ENCODE peak calls at places on chromosomes 11 and 22, in six cellular contexts. One of them, this sample, is unnamed.

GRCh38 chr22:26568207-26568706 is 21.7 kb downstream of the TPST2 start:
- DNase-seq in AG09309: no peak
- DNase-seq in AG09319: no peak
- DNase-seq in mesothelial cell of epicardium: no peak
- DNase-seq in pancreas: no peak
- DNase-seq in stomach: no peak
- DNase-seq in this sample: peak

GRCh38 chr11:69879734-69880005 is 60.5 kb upstream of the FGF3 start:
- DNase-seq in AG09309: no peak
- DNase-seq in AG09319: no peak
- DNase-seq in mesothelial cell of epicardium: no peak
- DNase-seq in pancreas: no peak
- DNase-seq in stomach: no peak
- DNase-seq in this sample: no peak

GRCh38 chr22:45516163-45516562 is 13.5 kb downstream of the FBLN1 start:
- DNase-seq in AG09309: no peak
- DNase-seq in AG09319: no peak
- DNase-seq in mesothelial cell of epicardium: no peak
- DNase-seq in pancreas: no peak
- DNase-seq in stomach: no peak
- DNase-seq in this sample: no peak

GRCh38 chr11:69924308-69925161 is 105.3 kb upstream of the FGF3 start:
- DNase-seq in AG09309: no peak
- DNase-seq in AG09319: no peak
- DNase-seq in mesothelial cell of epicardium: no peak
- DNase-seq in pancreas: no peak
- DNase-seq in stomach: no peak
- DNase-seq in this sample: no peak

GRCh38 chr11:119850822-119851409 is 121.9 kb upstream of the NECTIN1 start:
- DNase-seq in AG09309: no peak
- DNase-seq in AG09319: no peak
- DNase-seq in mesothelial cell of epicardium: no peak
- DNase-seq in pancreas: no peak
- DNase-seq in stomach: no peak
- DNase-seq in this sample: no peak

GRCh38 chr22:40258463-40259046 is 80.8 kb downstream of the TNRC6B start:
- DNase-seq in AG09309: no peak
- DNase-seq in AG09319: no peak
- DNase-seq in mesothelial cell of epicardium: no peak
- DNase-seq in pancreas: no peak
- DNase-seq in stomach: no peak
- DNase-seq in this sample: no peak

GRCh38 chr11:123062892-123063395 is 1.0 kb upstream of the HSPA8 start:
- DNase-seq in AG09309: peak
- DNase-seq in AG09319: no peak
- DNase-seq in mesothelial cell of epicardium: no peak
- DNase-seq in pancreas: no peak
- DNase-seq in stomach: no peak
- DNase-seq in this sample: no peak

GRCh38 chr11:123527526-123527925 is 97.5 kb downstream of the GRAMD1B start:
- DNase-seq in AG09309: no peak
- DNase-seq in AG09319: no peak
- DNase-seq in mesothelial cell of epicardium: no peak
- DNase-seq in pancreas: no peak
- DNase-seq in stomach: no peak
- DNase-seq in this sample: no peak

GRCh38 chr11:128859563-128860441 is 7.3 kb downstream of the KCNJ1 start:
- DNase-seq in AG09309: no peak
- DNase-seq in AG09319: no peak
- DNase-seq in mesothelial cell of epicardium: peak
- DNase-seq in pancreas: peak
- DNase-seq in stomach: peak
- DNase-seq in this sample: peak

GRCh38 chr11:114044042-114044871 is 15.3 kb upstream of the ZBTB16 start:
- DNase-seq in AG09309: no peak
- DNase-seq in AG09319: no peak
- DNase-seq in mesothelial cell of epicardium: no peak
- DNase-seq in pancreas: no peak
- DNase-seq in stomach: no peak
- DNase-seq in this sample: no peak

GRCh38 chr11:8956860-8957259 is 7.4 kb downstream of the TMEM9B start:
- DNase-seq in AG09309: no peak
- DNase-seq in AG09319: no peak
- DNase-seq in mesothelial cell of epicardium: no peak
- DNase-seq in pancreas: no peak
- DNase-seq in stomach: no peak
- DNase-seq in this sample: no peak

GRCh38 chr22:44622147-44622427 is 79.9 kb upstream of the PRR5 start:
- DNase-seq in AG09309: no peak
- DNase-seq in AG09319: no peak
- DNase-seq in mesothelial cell of epicardium: no peak
- DNase-seq in pancreas: no peak
- DNase-seq in stomach: no peak
- DNase-seq in this sample: peak

GRCh38 chr11:46327829-46328228 is 19.4 kb upstream of the DGKZ start:
- DNase-seq in AG09309: no peak
- DNase-seq in AG09319: no peak
- DNase-seq in mesothelial cell of epicardium: no peak
- DNase-seq in pancreas: no peak
- DNase-seq in stomach: no peak
- DNase-seq in this sample: no peak

GRCh38 chr11:114129699-114130659 is 70.5 kb downstream of the ZBTB16 start:
- DNase-seq in AG09309: no peak
- DNase-seq in AG09319: no peak
- DNase-seq in mesothelial cell of epicardium: no peak
- DNase-seq in pancreas: no peak
- DNase-seq in stomach: no peak
- DNase-seq in this sample: no peak

GRCh38 chr22:44605486-44605885 is 96.5 kb upstream of the PRR5 start:
- DNase-seq in AG09309: no peak
- DNase-seq in AG09319: no peak
- DNase-seq in mesothelial cell of epicardium: no peak
- DNase-seq in pancreas: no peak
- DNase-seq in stomach: no peak
- DNase-seq in this sample: no peak

GRCh38 chr11:12544986-12545775 is 129.0 kb upstream of the TEAD1 start:
- DNase-seq in AG09309: no peak
- DNase-seq in AG09319: no peak
- DNase-seq in mesothelial cell of epicardium: no peak
- DNase-seq in pancreas: no peak
- DNase-seq in stomach: no peak
- DNase-seq in this sample: no peak

GRCh38 chr22:43926349-43926710 is 2.7 kb downstream of the PNPLA3 start:
- DNase-seq in AG09309: no peak
- DNase-seq in AG09319: no peak
- DNase-seq in mesothelial cell of epicardium: no peak
- DNase-seq in pancreas: no peak
- DNase-seq in stomach: no peak
- DNase-seq in this sample: no peak

GRCh38 chr11:119671048-119671447 is 58.0 kb downstream of the NECTIN1 start:
- DNase-seq in AG09309: peak
- DNase-seq in AG09319: peak
- DNase-seq in mesothelial cell of epicardium: no peak
- DNase-seq in pancreas: peak
- DNase-seq in stomach: peak
- DNase-seq in this sample: no peak

GRCh38 chr11:115699733-115700132 is 195.5 kb upstream of the CADM1 start:
- DNase-seq in AG09309: peak
- DNase-seq in AG09319: no peak
- DNase-seq in mesothelial cell of epicardium: no peak
- DNase-seq in pancreas: no peak
- DNase-seq in stomach: no peak
- DNase-seq in this sample: no peak

GRCh38 chr11:67119577-67120391 is 721 bp downstream of the KDM2A start:
- DNase-seq in AG09309: no peak
- DNase-seq in AG09319: no peak
- DNase-seq in mesothelial cell of epicardium: peak
- DNase-seq in pancreas: peak
- DNase-seq in stomach: no peak
- DNase-seq in this sample: peak
- TF ChIP-seq CTCF in AG09309: no peak
- TF ChIP-seq CTCF in AG09319: no peak
- TF ChIP-seq CTCF in mesothelial cell of epicardium: no peak
- TF ChIP-seq CTCF in pancreas: no peak
- TF ChIP-seq CTCF in stomach: no peak
- TF ChIP-seq CTCF in this sample: peak

DNA sequence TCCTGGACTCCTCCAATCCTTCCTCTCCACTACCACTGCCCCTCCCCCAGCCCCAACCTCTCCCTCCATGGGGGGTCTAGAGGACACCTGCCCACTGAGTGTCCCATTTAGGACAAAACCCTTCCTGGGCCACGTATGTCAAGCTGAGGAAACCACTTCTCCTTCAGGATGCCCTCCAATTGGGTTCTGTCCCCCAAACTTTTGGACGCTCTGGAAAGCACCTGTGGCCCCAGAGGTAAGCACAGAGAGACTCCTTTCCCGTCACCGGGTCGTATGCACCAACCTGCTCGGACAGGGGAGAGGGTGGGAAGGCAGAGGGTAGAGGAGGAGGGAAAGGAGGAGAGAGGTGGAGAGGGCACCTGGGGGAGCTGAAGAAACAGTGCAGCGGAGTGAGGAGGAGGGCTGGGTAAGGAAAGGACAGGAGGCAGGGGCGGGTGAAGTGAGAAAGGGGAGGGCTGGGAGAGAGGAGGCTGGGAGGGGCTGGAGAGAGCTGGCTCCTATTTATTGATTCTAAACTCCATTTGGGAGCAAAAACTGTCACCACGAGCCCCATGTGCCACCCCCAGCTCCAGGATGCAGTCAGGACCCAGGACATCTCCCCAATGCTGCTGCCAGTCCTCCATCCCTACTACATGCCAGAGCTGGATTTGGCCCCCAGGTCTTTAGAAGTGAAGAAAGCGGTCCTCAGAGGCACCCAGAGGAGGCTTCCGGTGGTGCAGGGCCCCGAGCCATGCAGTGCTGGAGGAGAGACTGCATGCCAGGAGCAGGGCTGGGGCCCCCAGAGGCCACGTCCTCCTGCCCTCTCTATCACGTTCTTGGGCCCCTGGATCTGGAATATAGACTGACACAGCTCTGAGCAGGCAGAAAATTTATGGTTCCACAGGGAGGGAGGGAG is 53.6 kb downstream of the SLC22A12 start:
- DNase-seq in AG09309: no peak
- DNase-seq in AG09319: no peak
- DNase-seq in mesothelial cell of epicardium: no peak
- DNase-seq in pancreas: no peak
- DNase-seq in stomach: no peak
- DNase-seq in this sample: peak
- TF ChIP-seq CTCF in AG09309: no peak
- TF ChIP-seq CTCF in AG09319: no peak
- TF ChIP-seq CTCF in mesothelial cell of epicardium: peak
- TF ChIP-seq CTCF in pancreas: no peak
- TF ChIP-seq CTCF in stomach: no peak
- TF ChIP-seq CTCF in this sample: peak

GRCh38 chr11:83938148-83938547 is 652.0 kb upstream of the CCDC90B start:
- DNase-seq in AG09309: no peak
- DNase-seq in AG09319: no peak
- DNase-seq in mesothelial cell of epicardium: no peak
- DNase-seq in pancreas: no peak
- DNase-seq in stomach: no peak
- DNase-seq in this sample: no peak
- TF ChIP-seq CTCF in AG09309: no peak
- TF ChIP-seq CTCF in AG09319: no peak
- TF ChIP-seq CTCF in mesothelial cell of epicardium: no peak
- TF ChIP-seq CTCF in pancreas: no peak
- TF ChIP-seq CTCF in stomach: no peak
- TF ChIP-seq CTCF in this sample: no peak

GRCh38 chr22:38943882-38944281 is 13.5 kb upstream of the APOBEC3A start:
- DNase-seq in AG09309: no peak
- DNase-seq in AG09319: no peak
- DNase-seq in mesothelial cell of epicardium: no peak
- DNase-seq in pancreas: no peak
- DNase-seq in stomach: no peak
- DNase-seq in this sample: no peak

GRCh38 chr22:38940985-38941384 is 16.4 kb upstream of the APOBEC3A start:
- DNase-seq in AG09309: no peak
- DNase-seq in AG09319: no peak
- DNase-seq in mesothelial cell of epicardium: no peak
- DNase-seq in pancreas: no peak
- DNase-seq in stomach: no peak
- DNase-seq in this sample: no peak

GRCh38 chr22:38943181-38943580 is 14.2 kb upstream of the APOBEC3A start:
- DNase-seq in AG09309: no peak
- DNase-seq in AG09319: no peak
- DNase-seq in mesothelial cell of epicardium: no peak
- DNase-seq in pancreas: no peak
- DNase-seq in stomach: peak
- DNase-seq in this sample: no peak

GRCh38 chr22:38941488-38941987 is 15.9 kb upstream of the APOBEC3A start:
- DNase-seq in AG09309: no peak
- DNase-seq in AG09319: no peak
- DNase-seq in mesothelial cell of epicardium: no peak
- DNase-seq in pancreas: no peak
- DNase-seq in stomach: peak
- DNase-seq in this sample: no peak

DNA sequence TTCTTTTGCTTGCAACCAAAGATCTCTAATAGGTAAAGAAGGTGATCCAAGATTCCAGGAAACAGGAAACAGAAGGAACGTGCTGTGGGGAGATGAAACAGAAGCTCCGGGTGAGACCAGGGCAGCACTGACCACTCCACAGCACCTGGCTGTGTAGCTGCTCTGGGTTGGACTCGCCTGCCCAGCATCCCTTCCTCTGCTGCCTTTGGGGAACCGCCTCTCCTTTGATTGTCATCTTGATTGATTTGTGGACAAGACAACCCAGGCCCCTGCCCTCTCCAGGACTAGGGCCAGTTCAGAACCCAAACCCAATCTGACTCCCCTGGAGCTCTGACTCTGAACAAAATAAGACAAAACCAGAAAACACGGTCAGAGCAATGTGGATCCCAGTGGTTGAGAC is 14.7 kb upstream of the APOBEC3A start:
- DNase-seq in AG09309: no peak
- DNase-seq in AG09319: no peak
- DNase-seq in mesothelial cell of epicardium: no peak
- DNase-seq in pancreas: no peak
- DNase-seq in stomach: peak
- DNase-seq in this sample: no peak
- TF ChIP-seq CTCF in AG09309: no peak
- TF ChIP-seq CTCF in AG09319: no peak
- TF ChIP-seq CTCF in mesothelial cell of epicardium: no peak
- TF ChIP-seq CTCF in pancreas: no peak
- TF ChIP-seq CTCF in stomach: no peak
- TF ChIP-seq CTCF in this sample: no peak

GRCh38 chr22:49702068-49702397 is 125.6 kb downstream of the BRD1 start:
- DNase-seq in AG09309: no peak
- DNase-seq in AG09319: no peak
- DNase-seq in mesothelial cell of epicardium: peak
- DNase-seq in pancreas: no peak
- DNase-seq in stomach: no peak
- DNase-seq in this sample: peak
- TF ChIP-seq CTCF in AG09309: no peak
- TF ChIP-seq CTCF in AG09319: no peak
- TF ChIP-seq CTCF in mesothelial cell of epicardium: no peak
- TF ChIP-seq CTCF in pancreas: no peak
- TF ChIP-seq CTCF in stomach: no peak
- TF ChIP-seq CTCF in this sample: peak

GRCh38 chr22:17119481-17120202 is 1.5 kb downstream of the TMEM121B start:
- DNase-seq in AG09309: no peak
- DNase-seq in AG09319: no peak
- DNase-seq in mesothelial cell of epicardium: no peak
- DNase-seq in pancreas: peak
- DNase-seq in stomach: no peak
- DNase-seq in this sample: peak
- TF ChIP-seq CTCF in AG09309: no peak
- TF ChIP-seq CTCF in AG09319: no peak
- TF ChIP-seq CTCF in mesothelial cell of epicardium: no peak
- TF ChIP-seq CTCF in pancreas: peak
- TF ChIP-seq CTCF in stomach: no peak
- TF ChIP-seq CTCF in this sample: peak